ENCODE peak calls at places on chromosomes 13 and 19, in nine cellular contexts. G, H, P, X, I, Z, Q, R and Y are unnamed samples.
A peak's percentile ranks its signal among the peaks of the same experiment; 100 is the strongest.

GRCh38 chr13:112012004-112012704 is 54.8 kb upstream of the SOX1 start:
- DNase-seq in Q (no peak), H (peak; percentile 44), X (peak; percentile 7), I (no peak), G (no peak), Z (no peak), R (no peak), P (no peak), Y (no peak)

GRCh38 chr19:54521860-54522513 is 19.4 kb downstream of the LAIR2 start:
- DNase-seq in I (no peak), X (no peak), R (no peak), P (no peak), Q (no peak), Z (no peak), H (no peak), G (no peak), Y (no peak)

GRCh38 chr19:15396436-15396835 is 16.8 kb upstream of the AKAP8 start:
- DNase-seq in Z (no peak), I (no peak), G (no peak), Q (no peak), R (no peak), X (no peak), P (no peak), H (no peak), Y (no peak)

GRCh38 chr13:33793726-33794125 is 24.2 kb upstream of the RFC3 start:
- DNase-seq in H (no peak), I (no peak), Z (no peak), G (no peak), Q (no peak), R (no peak), X (no peak), P (no peak), Y (no peak)

GRCh38 chr13:99376132-99376531 is 68.9 kb upstream of the GPR183 start:
- DNase-seq in P (no peak), I (no peak), X (no peak), G (no peak), H (no peak), Z (no peak), R (no peak), Q (no peak), Y (no peak)

GRCh38 chr13:98910501-98910951 is 67.3 kb downstream of the DOCK9 start:
- DNase-seq in H (no peak), R (peak; percentile 34), Q (no peak), P (no peak), X (peak; percentile 53), G (peak; percentile 70), I (no peak), Z (no peak), Y (peak; percentile 86)

GRCh38 chr19:19274716-19275115 is 1.6 kb upstream of the TM6SF2 start:
- DNase-seq in X (no peak), I (no peak), P (no peak), Q (no peak), G (peak; percentile 3), Z (no peak), R (no peak), H (no peak), Y (no peak)

GRCh38 chr19:49676136-49676689 is 858 bp upstream of the PRMT1 start:
- DNase-seq in H (peak; percentile 96), I (no peak), Q (peak; percentile 88), G (peak; percentile 90), X (no peak), Z (no peak), P (no peak), R (no peak), Y (no peak)

GRCh38 chr13:112256716-112257497 is 119.2 kb upstream of the SPACA7 start:
- DNase-seq in X (no peak), I (no peak), G (no peak), H (no peak), Q (no peak), Z (no peak), P (no peak), R (no peak), Y (no peak)

GRCh38 chr19:19259741-19260140 is 13.4 kb downstream of the TM6SF2 start:
- DNase-seq in R (no peak), Q (no peak), H (peak; percentile 72), P (no peak), X (peak; percentile 11), G (peak; percentile 56), Z (no peak), I (no peak), Y (peak; percentile 37)

GRCh38 chr13:44843403-44843802 is 145.9 kb downstream of the NUFIP1 start:
- DNase-seq in P (no peak), Q (no peak), G (peak; percentile 19), H (no peak), I (no peak), X (no peak), Z (no peak), R (no peak), Y (peak; percentile 63)

GRCh38 chr13:49448753-49449152 is 4.7 kb downstream of the SETDB2 start:
- DNase-seq in Z (no peak), G (no peak), P (no peak), Q (no peak), H (no peak), R (no peak), I (no peak), X (no peak), Y (no peak)

GRCh38 chr13:46858776-46859175 is 38.1 kb downstream of the HTR2A start:
- DNase-seq in G (no peak), Z (no peak), R (no peak), Q (no peak), H (no peak), X (no peak), I (no peak), P (no peak), Y (no peak)

GRCh38 chr13:104847863-104848262 is 1687.6 kb downstream of the EFNB2 start:
- DNase-seq in R (no peak), I (no peak), P (no peak), X (no peak), H (no peak), Q (no peak), Z (no peak), G (no peak), Y (no peak)

GRCh38 chr13:75763511-75763910 is 127.4 kb downstream of the LMO7 start:
- DNase-seq in H (no peak), P (no peak), R (no peak), G (no peak), I (no peak), Z (no peak), X (no peak), Q (no peak), Y (no peak)

GRCh38 chr13:82751221-82751620 is 1131.1 kb downstream of the SLITRK1 start:
- DNase-seq in H (no peak), Z (no peak), I (no peak), R (no peak), P (no peak), G (no peak), X (no peak), Q (no peak), Y (no peak)

GRCh38 chr19:39111593-39112199 is 13.9 kb upstream of the PAK4 start:
- DNase-seq in G (peak; percentile 25), Z (no peak), X (peak; percentile 35), R (no peak), Q (no peak), I (no peak), P (no peak), H (no peak), Y (peak; percentile 57)

GRCh38 chr13:67277581-67277980 is 47.4 kb upstream of the PCDH9 start:
- DNase-seq in H (no peak), G (no peak), P (no peak), Q (no peak), I (no peak), Z (no peak), X (no peak), R (no peak), Y (no peak)

GRCh38 chr13:51315658-51316057 is 23.8 kb upstream of the SERPINE3 start:
- DNase-seq in H (no peak), R (no peak), G (peak; percentile 59), I (no peak), Q (no peak), X (no peak), Z (no peak), P (no peak), Y (no peak)

GRCh38 chr19:46660601-46661019 is 372 bp downstream of the DACT3 start:
- DNase-seq in R (no peak), P (no peak), G (no peak), I (peak; percentile 25), Z (no peak), Q (no peak), X (no peak), H (peak; percentile 28), Y (no peak)

GRCh38 chr13:93963266-93964131 is 516.0 kb downstream of the DCT start:
- DNase-seq in P (no peak), Q (no peak), X (peak; percentile 9), I (no peak), Z (no peak), R (no peak), G (peak; percentile 4), H (no peak), Y (no peak)

GRCh38 chr19:1720237-1720636 is 33.1 kb upstream of the ONECUT3 start:
- DNase-seq in Q (no peak), H (no peak), R (no peak), G (no peak), P (no peak), I (no peak), X (no peak), Z (no peak), Y (no peak)